ENCODE peak calls at places on chromosome 5, in five cellular contexts. O, U, B, N and H are unnamed samples.

GRCh38 chr5:30401479-30402058 is 791.9 kb upstream of the CDH6 start:
- DNase-seq in O (no peak), U (peak; percentile 34), B (peak; percentile 3), N (peak; percentile 23), H (peak; percentile 46)

GRCh38 chr5:92980491-92980890 is 600.5 kb downstream of the NR2F1-AS1 start:
- DNase-seq in O (peak; percentile 14), U (no peak), B (no peak), N (no peak), H (no peak)

GRCh38 chr5:13567819-13568218 is 376.7 kb downstream of the DNAH5 start:
- DNase-seq in O (peak; percentile 17), U (no peak), B (peak; percentile 59), N (peak; percentile 91), H (no peak)

GRCh38 chr5:175718401-175719108 is 60.7 kb downstream of the HRH2 start:
- DNase-seq in O (no peak), U (peak; percentile 91), B (no peak), N (no peak), H (peak; percentile 22)

GRCh38 chr5:115718853-115719252 is 93.0 kb upstream of the TMED7 start:
- DNase-seq in O (no peak), U (no peak), B (no peak), N (no peak), H (no peak)

GRCh38 chr5:154435226-154435625 is 10.6 kb upstream of the SAP30L start:
- DNase-seq in O (no peak), U (no peak), B (no peak), N (no peak), H (no peak)

GRCh38 chr5:19424506-19424905 is 563.5 kb downstream of the CDH18 start:
- DNase-seq in O (no peak), U (no peak), B (no peak), N (no peak), H (no peak)

GRCh38 chr5:132225165-132226032 is 2.3 kb downstream of the P4HA2 start:
- DNase-seq in O (peak; percentile 89), U (peak; percentile 60), B (peak; percentile 65), N (no peak), H (peak; percentile 16)

GRCh38 chr5:73388371-73388684 is 60.2 kb downstream of the FOXD1 start:
- DNase-seq in O (no peak), U (no peak), B (no peak), N (no peak), H (no peak)

GRCh38 chr5:138444774-138445546 is 6.1 kb downstream of the REEP2 start:
- DNase-seq in O (no peak), U (no peak), B (no peak), N (no peak), H (peak; percentile 73)

GRCh38 chr5:5705010-5705409 is 282.5 kb downstream of the ICE1 start:
- DNase-seq in O (no peak), U (no peak), B (no peak), N (no peak), H (no peak)

GRCh38 chr5:154811653-154812465 is 38.5 kb downstream of the FAXDC2 start:
- DNase-seq in O (peak; percentile 49), U (peak; percentile 65), B (peak; percentile 72), N (peak; percentile 7), H (peak; percentile 86)

GRCh38 chr5:16446993-16447392 is 18.6 kb downstream of the ZNF622 start:
- DNase-seq in O (no peak), U (no peak), B (no peak), N (no peak), H (no peak)

GRCh38 chr5:180636403-180637075 is 12.9 kb downstream of the FLT4 start:
- DNase-seq in O (no peak), U (no peak), B (no peak), N (no peak), H (no peak)

GRCh38 chr5:93058309-93058708 is 522.7 kb downstream of the NR2F1-AS1 start:
- DNase-seq in O (peak; percentile 85), U (no peak), B (peak; percentile 17), N (no peak), H (no peak)

GRCh38 chr5:39256472-39256871 is 37.1 kb upstream of the FYB1 start:
- DNase-seq in O (peak; percentile 45), U (no peak), B (peak; percentile 52), N (no peak), H (no peak)

GRCh38 chr5:83265318-83265717 is 188.0 kb downstream of the XRCC4 start:
- DNase-seq in O (no peak), U (peak; percentile 53), B (peak; percentile 4), N (no peak), H (no peak)

GRCh38 chr5:124783794-124784193 is 37.4 kb upstream of the ZNF608 start:
- DNase-seq in O (peak; percentile 41), U (no peak), B (peak; percentile 23), N (no peak), H (no peak)

GRCh38 chr5:147081256-147081872 is 153.5 kb upstream of the STK32A start:
- DNase-seq in O (no peak), U (no peak), B (no peak), N (no peak), H (no peak)